ENCODE peak calls at places on chromosomes 1 and 21, in seven cellular contexts. X, F, U, S, K, Y and C are unnamed samples.

GRCh38 chr1:151377150-151377884 is 4.8 kb upstream of the SELENBP1 start:
- DNase-seq in S (no peak), K (no peak), Y (no peak), X (no peak), F (no peak), U (no peak), C (no peak)

GRCh38 chr1:41712687-41713086 is 206.0 kb downstream of the HIVEP3 start:
- DNase-seq in U (no peak), S (no peak), F (no peak), X (no peak), K (no peak), Y (no peak), C (no peak)

GRCh38 chr1:47482783-47483182 is 44.9 kb downstream of the FOXD2 start:
- DNase-seq in X (no peak), F (no peak), Y (no peak), K (no peak), U (no peak), S (no peak), C (no peak)

GRCh38 chr1:172322219-172323061 is 98.0 kb upstream of the C1orf105 start:
- DNase-seq in K (peak), Y (peak), S (peak), X (peak), F (peak), U (peak), C (peak)

GRCh38 chr1:81174811-81175476 is 625.8 kb upstream of the ADGRL2 start:
- DNase-seq in S (no peak), Y (no peak), U (no peak), F (no peak), X (peak), K (no peak), C (peak)

GRCh38 chr21:38223893-38224540 is 32.8 kb upstream of the KCNJ15 start:
- DNase-seq in X (no peak), S (peak), F (no peak), Y (no peak), U (no peak), K (no peak), C (no peak)

GRCh38 chr1:29409616-29410015 is 173.3 kb downstream of the PTPRU start:
- DNase-seq in S (no peak), X (no peak), K (no peak), Y (no peak), F (no peak), U (no peak), C (no peak)

GRCh38 chr21:41812679-41813078 is 45.8 kb upstream of the RIPK4 start:
- DNase-seq in K (no peak), F (no peak), U (no peak), S (no peak), Y (no peak), X (no peak), C (no peak)

GRCh38 chr1:61097326-61097725 is 15.0 kb downstream of the NFIA start:
- DNase-seq in F (no peak), Y (no peak), S (peak), K (no peak), X (no peak), U (peak), C (no peak)

GRCh38 chr1:161382214-161383019 is 14.7 kb upstream of the CFAP126 start:
- DNase-seq in Y (no peak), K (no peak), X (no peak), F (peak), U (no peak), S (peak), C (peak)

GRCh38 chr1:180435566-180435965 is 66.8 kb downstream of the ACBD6 start:
- DNase-seq in F (no peak), Y (no peak), X (no peak), K (no peak), U (no peak), S (no peak), C (no peak)

GRCh38 chr1:114320586-114320985 is 166.9 kb upstream of the SYT6 start:
- DNase-seq in X (no peak), K (no peak), S (peak), Y (no peak), F (no peak), U (peak), C (no peak)

GRCh38 chr1:44060830-44061267 is 29.6 kb upstream of the SLC6A9 start:
- DNase-seq in S (no peak), F (no peak), X (no peak), U (no peak), K (no peak), Y (no peak), C (no peak)

GRCh38 chr1:248758352-248758751 is 2.8 kb upstream of the LYPD8 start:
- DNase-seq in Y (no peak), U (no peak), X (no peak), S (no peak), K (no peak), F (no peak), C (no peak)

GRCh38 chr1:153968000-153968363 is 280 bp downstream of the CREB3L4 start:
- DNase-seq in X (no peak), F (no peak), S (no peak), Y (peak), K (no peak), U (no peak), C (no peak)

GRCh38 chr1:55727010-55727409 is 511.8 kb upstream of the USP24 start:
- DNase-seq in X (no peak), F (no peak), Y (no peak), K (no peak), S (peak), U (peak), C (peak)

GRCh38 chr1:233879841-233880240 is 24.6 kb upstream of the SLC35F3 start:
- DNase-seq in U (no peak), S (no peak), K (no peak), Y (no peak), X (no peak), F (no peak), C (no peak)

GRCh38 chr1:118101445-118101844 is 83.6 kb downstream of the SPAG17 start:
- DNase-seq in S (no peak), F (no peak), X (no peak), U (peak), K (no peak), Y (no peak), C (no peak)

GRCh38 chr1:89068291-89068690 is 3.3 kb upstream of the GBP1 start:
- DNase-seq in K (no peak), F (no peak), X (no peak), S (peak), U (peak), Y (no peak), C (no peak)

GRCh38 chr1:167520711-167521206 is 2.4 kb upstream of the CD247 start:
- DNase-seq in X (no peak), U (no peak), Y (no peak), F (no peak), K (no peak), S (no peak), C (no peak)

GRCh38 chr1:6033986-6034749 is 11.5 kb upstream of the KCNAB2 start:
- DNase-seq in X (no peak), S (no peak), K (no peak), Y (peak), F (no peak), U (no peak), C (no peak)

GRCh38 chr1:163147019-163147418 is 55.7 kb downstream of the RGS5 start:
- DNase-seq in U (no peak), X (no peak), F (no peak), K (no peak), S (no peak), Y (no peak), C (no peak)

GRCh38 chr1:3530931-3531818 is 76.7 kb downstream of the ARHGEF16 start:
- DNase-seq in K (no peak), S (peak), U (no peak), X (peak), Y (peak), F (peak), C (peak)

GRCh38 chr1:153550827-153551512 is 1.9 kb upstream of the S100A3 start:
- DNase-seq in X (no peak), S (no peak), U (no peak), F (no peak), K (no peak), Y (peak), C (no peak)

DNA sequence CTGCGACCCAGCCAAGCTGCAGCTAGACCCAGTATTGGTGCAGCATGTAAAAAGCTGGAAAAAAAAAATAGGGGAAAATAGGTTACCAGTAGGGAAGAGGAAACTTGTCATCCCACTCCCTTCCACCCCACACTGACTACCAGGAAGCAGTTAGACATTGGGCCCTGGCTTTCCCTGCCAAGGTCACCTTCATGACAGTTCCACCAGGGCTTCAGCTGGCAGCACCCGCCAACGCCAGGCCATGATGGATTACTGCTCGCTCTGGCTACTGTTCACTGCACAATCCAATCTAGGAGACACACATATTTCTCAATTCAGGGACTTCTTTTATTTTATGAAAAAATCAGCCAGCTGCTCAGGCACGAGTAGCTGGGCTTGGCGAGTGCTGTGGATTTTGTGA is 127.7 kb downstream of the DMRTA2 start:
- DNase-seq in S (no peak), K (no peak), X (no peak), F (no peak), Y (no peak), U (no peak), C (no peak)
- TF ChIP-seq CTCF in S (no peak), K (no peak), X (no peak), F (no peak), Y (no peak), U (no peak), C (no peak)

DNA sequence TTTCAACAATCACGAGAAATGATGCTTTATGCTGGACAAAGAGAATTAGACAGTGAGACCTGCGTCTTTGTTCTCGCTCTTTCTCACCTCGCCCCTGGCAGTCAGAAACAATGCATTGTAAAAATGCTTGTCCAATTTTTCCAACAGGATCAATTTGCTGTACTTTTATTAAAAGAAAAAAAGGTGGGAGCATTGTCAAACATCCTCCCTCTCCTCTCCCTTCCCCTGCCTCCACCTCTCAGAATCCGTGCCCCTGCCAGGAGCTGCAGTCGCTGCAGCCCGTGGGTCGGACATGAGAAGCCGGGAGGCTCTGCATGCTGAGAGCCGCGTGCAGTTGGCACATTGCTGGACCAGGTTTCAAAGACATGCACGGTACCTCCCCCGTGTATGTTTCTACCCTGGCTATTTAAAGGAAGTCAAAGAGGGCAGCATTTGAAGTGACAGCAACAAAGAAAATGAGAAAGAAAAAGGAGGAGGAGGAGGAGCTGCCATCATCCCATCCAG is 161.0 kb upstream of the KAZN start:
- DNase-seq in K (no peak), S (no peak), F (no peak), U (no peak), Y (no peak), X (no peak), C (no peak)
- H3K4me3 ChIP-seq in K (no peak), S (no peak), F (no peak), U (no peak), Y (no peak), X (no peak), C (no peak)

GRCh38 chr21:29788752-29789151 is 151.0 kb downstream of the GRIK1 start:
- DNase-seq in S (no peak), K (no peak), Y (no peak), X (no peak), U (no peak), F (no peak), C (no peak)
- TF ChIP-seq CTCF in S (no peak), K (no peak), Y (no peak), X (no peak), U (no peak), F (no peak), C (no peak)

GRCh38 chr1:173865468-173866164 is 2.2 kb downstream of the GAS5 start:
- DNase-seq in Y (no peak), F (no peak), U (no peak), S (no peak), X (no peak), K (no peak), C (no peak)
- H3K4me3 ChIP-seq in Y (peak), F (no peak), U (peak), S (peak), X (peak), K (no peak), C (peak)

GRCh38 chr1:37509181-37509580 is 5.4 kb downstream of the MEAF6 start:
- DNase-seq in K (no peak), S (no peak), F (no peak), U (no peak), Y (no peak), X (no peak), C (peak)
- TF ChIP-seq CTCF in K (no peak), S (peak), F (no peak), U (peak), Y (no peak), X (peak), C (peak)

DNA sequence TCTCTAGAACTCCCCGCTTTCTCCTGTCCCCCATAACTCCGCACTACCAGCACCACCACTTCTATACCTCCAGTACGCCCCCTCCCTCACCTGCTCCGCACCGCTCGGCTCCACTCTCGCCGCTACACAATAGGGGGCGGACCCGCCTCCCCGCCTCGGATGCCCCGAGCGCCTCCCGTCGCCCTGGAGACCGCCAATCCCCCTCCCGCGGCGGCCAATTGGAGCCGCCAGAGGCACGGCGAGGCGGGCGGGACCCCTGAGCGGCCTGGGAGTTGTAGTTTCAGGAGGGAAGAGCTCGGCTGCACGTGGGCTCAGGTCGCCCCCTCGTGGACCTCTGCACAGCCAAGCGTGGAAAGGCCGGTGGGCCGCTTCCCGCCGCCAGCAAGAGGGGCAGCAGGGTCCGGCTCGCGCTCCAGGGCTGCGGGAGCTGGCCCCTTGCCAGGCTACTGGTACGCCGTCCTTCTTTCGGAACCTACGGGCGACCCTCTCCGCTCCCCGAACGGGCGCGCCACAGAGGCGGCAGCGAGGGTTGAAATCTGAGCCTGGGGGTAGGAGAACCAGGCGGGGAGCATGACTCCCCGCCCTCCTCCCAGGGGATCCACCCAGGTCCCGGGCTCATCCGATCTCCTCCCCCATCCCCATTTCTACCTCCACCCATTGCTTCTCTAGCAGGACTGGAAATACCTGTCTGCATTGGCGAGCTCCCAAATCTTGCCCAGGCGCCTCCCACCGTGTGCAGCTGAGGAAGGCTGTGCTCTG is at the start of gene IGSF9:
- DNase-seq in F (peak), S (peak), Y (peak), X (no peak), U (no peak), K (no peak), C (peak)
- H3K4me3 ChIP-seq in F (peak), S (no peak), Y (peak), X (peak), U (peak), K (peak), C (peak)